ENCODE peak calls at places on chromosomes 13 and 19, in six cellular contexts. One of them, this sample, is unnamed.
A peak's percentile ranks its signal among the peaks of the same experiment; 100 is the strongest.

GRCh38 chr13:72120632-72121031 is 253.6 kb upstream of the DACH1 start:
- DNase-seq in astrocyte of the spinal cord: no peak
- DNase-seq in tibial artery: no peak
- DNase-seq in fibroblast of pulmonary artery: no peak
- DNase-seq in HTR-8/SVneo: no peak
- DNase-seq in tibial nerve: no peak
- DNase-seq in this sample: no peak

GRCh38 chr13:44302948-44303575 is 70.6 kb upstream of the SERP2 start:
- DNase-seq in astrocyte of the spinal cord: no peak
- DNase-seq in tibial artery: no peak
- DNase-seq in fibroblast of pulmonary artery: peak; percentile 66
- DNase-seq in HTR-8/SVneo: no peak
- DNase-seq in tibial nerve: no peak
- DNase-seq in this sample: no peak

GRCh38 chr13:87274209-87274819 is 396.9 kb upstream of the SLITRK5 start:
- DNase-seq in astrocyte of the spinal cord: peak; percentile 70
- DNase-seq in tibial artery: no peak
- DNase-seq in fibroblast of pulmonary artery: peak; percentile 25
- DNase-seq in HTR-8/SVneo: peak; percentile 8
- DNase-seq in tibial nerve: no peak
- DNase-seq in this sample: peak; percentile 12

GRCh38 chr13:77555246-77555645 is 19.7 kb downstream of the SCEL start:
- DNase-seq in astrocyte of the spinal cord: no peak
- DNase-seq in tibial artery: no peak
- DNase-seq in fibroblast of pulmonary artery: no peak
- DNase-seq in HTR-8/SVneo: no peak
- DNase-seq in tibial nerve: no peak
- DNase-seq in this sample: no peak

GRCh38 chr19:45667620-45668341 is at the start of gene GIPR:
- DNase-seq in astrocyte of the spinal cord: no peak
- DNase-seq in tibial artery: no peak
- DNase-seq in fibroblast of pulmonary artery: no peak
- DNase-seq in HTR-8/SVneo: peak; percentile 52
- DNase-seq in tibial nerve: no peak
- DNase-seq in this sample: no peak

GRCh38 chr19:688992-689391 is 6.3 kb downstream of the PRSS57 start:
- DNase-seq in astrocyte of the spinal cord: no peak
- DNase-seq in tibial artery: no peak
- DNase-seq in fibroblast of pulmonary artery: no peak
- DNase-seq in HTR-8/SVneo: no peak
- DNase-seq in tibial nerve: no peak
- DNase-seq in this sample: no peak

GRCh38 chr19:16070366-16070990 is 5.8 kb upstream of the TPM4 start:
- DNase-seq in astrocyte of the spinal cord: no peak
- DNase-seq in tibial artery: peak; percentile 88
- DNase-seq in fibroblast of pulmonary artery: no peak
- DNase-seq in HTR-8/SVneo: no peak
- DNase-seq in tibial nerve: no peak
- DNase-seq in this sample: no peak

GRCh38 chr19:29535432-29535831 is 9.6 kb downstream of the VSTM2B start:
- DNase-seq in astrocyte of the spinal cord: no peak
- DNase-seq in tibial artery: peak; percentile 48
- DNase-seq in fibroblast of pulmonary artery: no peak
- DNase-seq in HTR-8/SVneo: no peak
- DNase-seq in tibial nerve: no peak
- DNase-seq in this sample: no peak

GRCh38 chr19:50478901-50479715 is 2.5 kb upstream of the GARIN5A start:
- DNase-seq in astrocyte of the spinal cord: peak; percentile 32
- DNase-seq in tibial artery: no peak
- DNase-seq in fibroblast of pulmonary artery: peak; percentile 52
- DNase-seq in HTR-8/SVneo: no peak
- DNase-seq in tibial nerve: no peak
- DNase-seq in this sample: no peak

GRCh38 chr19:47024502-47024901 is 4.9 kb downstream of the NPAS1 start:
- DNase-seq in astrocyte of the spinal cord: no peak
- DNase-seq in tibial artery: no peak
- DNase-seq in fibroblast of pulmonary artery: no peak
- DNase-seq in HTR-8/SVneo: no peak
- DNase-seq in tibial nerve: no peak
- DNase-seq in this sample: no peak

GRCh38 chr13:111861766-111862366 is 205.1 kb upstream of the SOX1 start:
- DNase-seq in astrocyte of the spinal cord: no peak
- DNase-seq in tibial artery: no peak
- DNase-seq in fibroblast of pulmonary artery: no peak
- DNase-seq in HTR-8/SVneo: no peak
- DNase-seq in tibial nerve: no peak
- DNase-seq in this sample: no peak

GRCh38 chr19:41701401-41702075 is 6.9 kb upstream of the CEACAM5 start:
- DNase-seq in astrocyte of the spinal cord: no peak
- DNase-seq in tibial artery: no peak
- DNase-seq in fibroblast of pulmonary artery: no peak
- DNase-seq in HTR-8/SVneo: no peak
- DNase-seq in tibial nerve: no peak
- DNase-seq in this sample: no peak

GRCh38 chr13:76992548-76993001 is 694 bp downstream of the CLN5 start:
- DNase-seq in astrocyte of the spinal cord: peak; percentile 20
- DNase-seq in tibial artery: no peak
- DNase-seq in fibroblast of pulmonary artery: peak; percentile 27
- DNase-seq in HTR-8/SVneo: no peak
- DNase-seq in tibial nerve: peak; percentile 42
- DNase-seq in this sample: no peak

GRCh38 chr13:34640931-34641330 is 301.1 kb upstream of the NBEA start:
- DNase-seq in astrocyte of the spinal cord: no peak
- DNase-seq in tibial artery: no peak
- DNase-seq in fibroblast of pulmonary artery: no peak
- DNase-seq in HTR-8/SVneo: no peak
- DNase-seq in tibial nerve: no peak
- DNase-seq in this sample: no peak